ENCODE peak calls at places on chromosomes 6 and 20, in seven cellular contexts. One of them, this sample, is unnamed.

GRCh38 chr6:30828027-30828962 is 56.0 kb upstream of the DDR1 start:
- DNase-seq in nephron progenitor cell: peak
- DNase-seq in GM13977: peak
- DNase-seq in EH: peak
- DNase-seq in MM.1S: peak
- DNase-seq in Calu3: peak
- DNase-seq in left kidney: peak
- DNase-seq in this sample: peak

GRCh38 chr20:59994697-59995122 is 36.5 kb downstream of the CDH26 start:
- DNase-seq in nephron progenitor cell: peak
- DNase-seq in GM13977: no peak
- DNase-seq in EH: peak
- DNase-seq in MM.1S: no peak
- DNase-seq in Calu3: peak
- DNase-seq in left kidney: no peak
- DNase-seq in this sample: peak

GRCh38 chr20:9977629-9978028 is 57.2 kb upstream of the ANKEF1 start:
- DNase-seq in nephron progenitor cell: no peak
- DNase-seq in GM13977: no peak
- DNase-seq in EH: no peak
- DNase-seq in MM.1S: no peak
- DNase-seq in Calu3: no peak
- DNase-seq in left kidney: no peak
- DNase-seq in this sample: no peak

GRCh38 chr20:5073154-5074049 is 46.4 kb downstream of the PCNA start:
- DNase-seq in nephron progenitor cell: peak
- DNase-seq in GM13977: no peak
- DNase-seq in EH: peak
- DNase-seq in MM.1S: no peak
- DNase-seq in Calu3: peak
- DNase-seq in left kidney: no peak
- DNase-seq in this sample: peak

GRCh38 chr20:43909720-43910119 is 4.9 kb upstream of the TOX2 start:
- DNase-seq in nephron progenitor cell: no peak
- DNase-seq in GM13977: no peak
- DNase-seq in EH: no peak
- DNase-seq in MM.1S: no peak
- DNase-seq in Calu3: no peak
- DNase-seq in left kidney: no peak
- DNase-seq in this sample: no peak

GRCh38 chr6:72246926-72247325 is 360.6 kb downstream of the RIMS1 start:
- DNase-seq in nephron progenitor cell: no peak
- DNase-seq in GM13977: no peak
- DNase-seq in EH: no peak
- DNase-seq in MM.1S: no peak
- DNase-seq in Calu3: peak
- DNase-seq in left kidney: peak
- DNase-seq in this sample: no peak

GRCh38 chr20:5746064-5746463 is 4.1 kb upstream of the SHLD1 start:
- DNase-seq in nephron progenitor cell: no peak
- DNase-seq in GM13977: no peak
- DNase-seq in EH: no peak
- DNase-seq in MM.1S: no peak
- DNase-seq in Calu3: no peak
- DNase-seq in left kidney: no peak
- DNase-seq in this sample: no peak

GRCh38 chr6:69865126-69865525 is 1.2 kb upstream of the COL19A1 start:
- DNase-seq in nephron progenitor cell: no peak
- DNase-seq in GM13977: no peak
- DNase-seq in EH: peak
- DNase-seq in MM.1S: no peak
- DNase-seq in Calu3: no peak
- DNase-seq in left kidney: no peak
- DNase-seq in this sample: no peak

GRCh38 chr6:6981923-6982322 is 125.8 kb upstream of the RREB1 start:
- DNase-seq in nephron progenitor cell: no peak
- DNase-seq in GM13977: no peak
- DNase-seq in EH: no peak
- DNase-seq in MM.1S: no peak
- DNase-seq in Calu3: peak
- DNase-seq in left kidney: no peak
- DNase-seq in this sample: no peak

GRCh38 chr6:95725344-95725743 is 148.0 kb downstream of the MANEA start:
- DNase-seq in nephron progenitor cell: no peak
- DNase-seq in GM13977: no peak
- DNase-seq in EH: no peak
- DNase-seq in MM.1S: peak
- DNase-seq in Calu3: no peak
- DNase-seq in left kidney: no peak
- DNase-seq in this sample: no peak

GRCh38 chr6:132300323-132300949 is 100.8 kb downstream of the MOXD1 start:
- DNase-seq in nephron progenitor cell: peak
- DNase-seq in GM13977: peak
- DNase-seq in EH: peak
- DNase-seq in MM.1S: peak
- DNase-seq in Calu3: peak
- DNase-seq in left kidney: peak
- DNase-seq in this sample: peak

GRCh38 chr6:169864148-169865030 is 113.0 kb downstream of the ERMARD start:
- DNase-seq in nephron progenitor cell: no peak
- DNase-seq in GM13977: no peak
- DNase-seq in EH: no peak
- DNase-seq in MM.1S: peak
- DNase-seq in Calu3: peak
- DNase-seq in left kidney: peak
- DNase-seq in this sample: peak

GRCh38 chr20:16904751-16905150 is 156.6 kb downstream of the OTOR start:
- DNase-seq in nephron progenitor cell: no peak
- DNase-seq in GM13977: no peak
- DNase-seq in EH: no peak
- DNase-seq in MM.1S: no peak
- DNase-seq in Calu3: no peak
- DNase-seq in left kidney: no peak
- DNase-seq in this sample: no peak

GRCh38 chr20:45300961-45301360 is 5.7 kb upstream of the RBPJL start:
- DNase-seq in nephron progenitor cell: peak
- DNase-seq in GM13977: peak
- DNase-seq in EH: peak
- DNase-seq in MM.1S: peak
- DNase-seq in Calu3: peak
- DNase-seq in left kidney: peak
- DNase-seq in this sample: no peak

GRCh38 chr6:41599015-41599835 is 39.0 kb upstream of the MDFI start:
- DNase-seq in nephron progenitor cell: no peak
- DNase-seq in GM13977: no peak
- DNase-seq in EH: no peak
- DNase-seq in MM.1S: no peak
- DNase-seq in Calu3: no peak
- DNase-seq in left kidney: no peak
- DNase-seq in this sample: no peak